ENCODE peak calls at places on chromosome 20, in five cellular contexts. D is NCI-H69; V is ureter; U is CD8-positive, alpha-beta T cell; G is psoas muscle. S is an unnamed sample.

GRCh38 chr20:58481541-58482021 is 33.6 kb downstream of the APCDD1L start:
- DNase-seq in U (peak; percentile 51), V (peak; percentile 61), D (peak; percentile 2), G (peak; percentile 45), S (no peak)

GRCh38 chr20:34189572-34190163 is 51.6 kb upstream of the ASIP start:
- DNase-seq in G (no peak), V (no peak), D (no peak), U (no peak), S (no peak)

GRCh38 chr20:7226156-7226555 is 458.7 kb downstream of the BMP2 start:
- DNase-seq in D (peak; percentile 98), U (no peak), G (no peak), V (no peak), S (no peak)

GRCh38 chr20:22080985-22081384 is 375.5 kb downstream of the PAX1 start:
- DNase-seq in U (no peak), V (no peak), D (no peak), G (no peak), S (no peak)

GRCh38 chr20:50242548-50242862 is 51.9 kb downstream of the CEBPB start:
- DNase-seq in V (no peak), G (no peak), D (no peak), U (no peak), S (no peak)

GRCh38 chr20:50302463-50303041 is 111.9 kb downstream of the CEBPB start:
- DNase-seq in D (no peak), U (no peak), G (peak; percentile 12), V (no peak), S (no peak)

GRCh38 chr20:51280047-51280446 is 257.1 kb upstream of the KCNG1 start:
- DNase-seq in U (no peak), V (no peak), D (no peak), G (no peak), S (no peak)

GRCh38 chr20:61733891-61734732 is 331.6 kb downstream of the TAF4 start:
- DNase-seq in G (no peak), V (no peak), U (no peak), D (no peak), S (no peak)

GRCh38 chr20:24694727-24695528 is 225.5 kb downstream of the SYNDIG1 start:
- DNase-seq in V (peak; percentile 45), G (peak; percentile 31), U (no peak), D (peak; percentile 33), S (peak; percentile 78)

GRCh38 chr20:21173496-21174025 is 47.7 kb downstream of the KIZ start:
- DNase-seq in V (no peak), U (no peak), D (no peak), G (no peak), S (no peak)

GRCh38 chr20:21571841-21572690 is 58.2 kb upstream of the NKX2-2 start:
- DNase-seq in U (peak; percentile 16), V (no peak), D (peak; percentile 50), G (no peak), S (no peak)

GRCh38 chr20:62595491-62595890 is 46.8 kb upstream of the SLCO4A1 start:
- DNase-seq in D (peak; percentile 45), G (peak; percentile 68), U (no peak), V (no peak), S (no peak)

GRCh38 chr20:6504826-6505225 is 262.7 kb upstream of the BMP2 start:
- DNase-seq in U (no peak), G (no peak), D (no peak), V (no peak), S (no peak)

GRCh38 chr20:33518071-33518470 is 28.2 kb downstream of the CBFA2T2 start:
- DNase-seq in U (no peak), D (peak; percentile 63), G (no peak), V (no peak), S (no peak)

GRCh38 chr20:64083380-64084208 is 604 bp downstream of the LKAAEAR1 start:
- DNase-seq in G (peak; percentile 73), V (no peak), U (peak; percentile 73), D (peak; percentile 85), S (no peak)

GRCh38 chr20:9241232-9241692 is 172.4 kb downstream of the PLCB4 start:
- DNase-seq in V (no peak), D (peak; percentile 57), U (no peak), G (no peak), S (no peak)

GRCh38 chr20:63972312-63973159 is 2.8 kb upstream of the ZNF512B start:
- DNase-seq in U (no peak), G (peak; percentile 26), V (no peak), D (no peak), S (no peak)

GRCh38 chr20:38148328-38149102 is 16.6 kb downstream of the TGM2 start:
- DNase-seq in D (no peak), U (no peak), G (no peak), V (no peak), S (no peak)

GRCh38 chr20:10357061-10357708 is 76.8 kb downstream of the MKKS start:
- DNase-seq in G (no peak), D (no peak), V (no peak), U (no peak), S (no peak)

GRCh38 chr20:31822421-31823330 is 3.5 kb downstream of the MYLK2 start:
- DNase-seq in D (peak; percentile 98), G (peak; percentile 85), V (peak; percentile 80), U (peak; percentile 83), S (peak; percentile 76)

GRCh38 chr20:8903655-8904605 is 165.0 kb upstream of the PLCB4 start:
- DNase-seq in V (no peak), D (peak; percentile 90), G (no peak), U (no peak), S (no peak)

GRCh38 chr20:1328680-1329330 is at the start of gene SDCBP2:
- DNase-seq in V (peak; percentile 81), U (no peak), G (no peak), D (peak; percentile 54), S (no peak)

GRCh38 chr20:63094767-63095499 is 88.2 kb upstream of the BHLHE23 start:
- DNase-seq in V (peak; percentile 35), G (no peak), D (no peak), U (no peak), S (peak; percentile 24)

GRCh38 chr20:15604406-15604805 is 968.8 kb downstream of the KIF16B start:
- DNase-seq in V (no peak), D (no peak), G (no peak), U (no peak), S (no peak)

GRCh38 chr20:63737690-63737939 is 1.2 kb downstream of the LIME1 start:
- DNase-seq in D (no peak), V (no peak), G (no peak), U (no peak), S (peak; percentile 57)